ENCODE peak calls at places on chromosomes 4 and X, in six cellular contexts. I, U, P, R, G and J are unnamed samples.

GRCh38 chrX:154372612-154373022 is 1.8 kb downstream of the FLNA start:
- DNase-seq in I (peak; percentile 44), U (no peak), P (no peak), R (peak; percentile 69), G (no peak), J (no peak)

GRCh38 chrX:56813318-56813837 is 84.3 kb downstream of the NBDY start:
- DNase-seq in I (peak; percentile 95), U (peak; percentile 81), P (no peak), R (peak; percentile 71), G (no peak), J (peak; percentile 8)

GRCh38 chr4:55381502-55381901 is 14.3 kb upstream of the TMEM165 start:
- DNase-seq in I (no peak), U (no peak), P (no peak), R (no peak), G (no peak), J (no peak)

GRCh38 chrX:135481696-135482179 is 38.7 kb upstream of the INTS6L start:
- DNase-seq in I (no peak), U (no peak), P (no peak), R (no peak), G (no peak), J (no peak)

GRCh38 chrX:36978886-36979285 is 29.3 kb upstream of the FAM47C start:
- DNase-seq in I (peak; percentile 59), U (no peak), P (peak; percentile 10), R (no peak), G (peak; percentile 0), J (no peak)

GRCh38 chr4:6422105-6422504 is 50.3 kb downstream of the PPP2R2C start:
- DNase-seq in I (no peak), U (no peak), P (no peak), R (no peak), G (no peak), J (no peak)

GRCh38 chr4:38870098-38870850 is 2.7 kb downstream of the FAM114A1 start:
- DNase-seq in I (no peak), U (no peak), P (no peak), R (no peak), G (no peak), J (no peak)

GRCh38 chr4:71293705-71294104 is 45.1 kb upstream of the SLC4A4 start:
- DNase-seq in I (peak; percentile 75), U (peak; percentile 49), P (no peak), R (no peak), G (no peak), J (peak; percentile 55)

GRCh38 chrX:1134976-1135375 is 77.5 kb downstream of the CRLF2 start:
- DNase-seq in I (no peak), U (no peak), P (no peak), R (no peak), G (no peak), J (no peak)

GRCh38 chr4:182478475-182478874 is 235.3 kb downstream of the TENM3 start:
- DNase-seq in I (peak; percentile 42), U (peak; percentile 65), P (no peak), R (no peak), G (no peak), J (no peak)

GRCh38 chr4:65983062-65983461 is 312.8 kb upstream of the EPHA5 start:
- DNase-seq in I (no peak), U (peak; percentile 43), P (no peak), R (no peak), G (no peak), J (peak; percentile 28)

GRCh38 chrX:19640693-19641374 is 125.5 kb upstream of the MAP3K15 start:
- DNase-seq in I (no peak), U (no peak), P (no peak), R (no peak), G (no peak), J (no peak)

GRCh38 chr4:2297606-2298517 is 36.0 kb upstream of the MXD4 start:
- DNase-seq in I (no peak), U (no peak), P (no peak), R (peak; percentile 33), G (no peak), J (no peak)

GRCh38 chr4:170497105-170497504 is 407.3 kb upstream of the AADAT start:
- DNase-seq in I (no peak), U (no peak), P (no peak), R (no peak), G (no peak), J (no peak)

GRCh38 chrX:106415276-106415895 is 196.4 kb upstream of the RADX start:
- DNase-seq in I (peak; percentile 22), U (peak; percentile 38), P (no peak), R (no peak), G (no peak), J (no peak)

GRCh38 chr4:89482248-89482647 is 174.6 kb upstream of the GPRIN3 start:
- DNase-seq in I (peak; percentile 45), U (peak; percentile 70), P (no peak), R (no peak), G (no peak), J (no peak)

GRCh38 chrX:500481-501010 is 113.8 kb upstream of the PPP2R3B start:
- DNase-seq in I (no peak), U (no peak), P (no peak), R (no peak), G (no peak), J (no peak)

GRCh38 chrX:65582450-65583082 is 48.0 kb upstream of the LAS1L start:
- DNase-seq in I (no peak), U (no peak), P (no peak), R (no peak), G (no peak), J (no peak)

GRCh38 chr4:24137963-24138601 is 248.2 kb upstream of the PPARGC1A start:
- DNase-seq in I (no peak), U (no peak), P (no peak), R (no peak), G (no peak), J (no peak)

GRCh38 chrX:72495041-72495440 is 77.6 kb downstream of the HDAC8 start:
- DNase-seq in I (no peak), U (no peak), P (no peak), R (no peak), G (no peak), J (no peak)

GRCh38 chr4:64156253-64156652 is 253.0 kb downstream of the TECRL start:
- DNase-seq in I (no peak), U (no peak), P (no peak), R (no peak), G (no peak), J (no peak)

GRCh38 chr4:100414016-100414790 is 103.6 kb downstream of the EMCN start:
- DNase-seq in I (peak; percentile 38), U (no peak), P (no peak), R (no peak), G (no peak), J (no peak)

GRCh38 chr4:13656569-13656988 is 29.1 kb upstream of the BOD1L1 start:
- DNase-seq in I (peak; percentile 54), U (peak; percentile 84), P (peak; percentile 42), R (peak; percentile 65), G (no peak), J (no peak)
- H3K4me3 ChIP-seq in I (peak overlapping the region; percentile 11), U (peak overlapping the region; percentile 41), P (peak overlapping the region; percentile 14), R (peak overlapping the region; percentile 9), G (peak overlapping the region; percentile 44), J (peak overlapping the region; percentile 36)

GRCh38 chrX:48474581-48474980 is 1.4 kb upstream of the FTSJ1 start:
- DNase-seq in I (no peak), U (no peak), P (no peak), R (no peak), G (no peak), J (no peak)
- H3K4me3 ChIP-seq in I (no peak overlapping the region), U (no peak overlapping the region), P (no peak overlapping the region), R (no peak overlapping the region), G (no peak overlapping the region), J (no peak overlapping the region)

DNA sequence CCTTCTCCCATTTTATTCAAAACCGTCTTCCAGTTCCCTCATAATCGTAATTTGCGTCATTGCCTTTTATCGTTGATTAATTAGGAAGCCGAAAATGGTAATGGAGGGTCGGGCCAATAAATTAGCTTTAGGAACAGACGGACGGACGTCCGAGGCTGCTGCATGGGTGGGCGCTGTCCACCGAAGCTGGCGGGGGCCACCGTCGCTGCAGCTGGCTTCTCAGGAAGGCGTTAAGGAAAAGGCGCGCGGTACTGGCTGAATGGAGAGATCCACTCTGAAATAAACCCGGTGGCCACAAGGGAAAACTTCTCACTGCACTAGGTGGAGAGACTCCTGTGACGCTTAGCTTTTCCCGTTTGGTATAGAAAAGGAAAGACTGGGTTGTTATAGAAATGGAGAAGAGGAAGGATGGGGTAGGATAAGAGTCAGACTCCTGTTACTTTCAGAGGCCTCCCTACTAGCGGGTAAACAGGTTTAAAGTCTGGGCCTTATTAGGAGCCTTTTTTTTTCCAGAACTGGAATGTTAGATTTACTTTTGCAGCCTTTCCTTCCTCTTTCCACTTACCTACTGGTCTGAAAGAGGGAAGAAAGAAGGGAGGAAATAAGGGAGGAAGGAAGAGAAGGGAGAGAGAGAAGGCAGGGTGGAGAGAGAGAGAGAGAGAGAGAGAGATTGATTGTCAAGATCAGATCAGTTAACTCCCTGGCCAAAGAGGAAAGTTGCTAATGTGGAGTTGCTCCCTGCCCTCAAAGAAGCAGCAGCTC is 11.3 kb upstream of the PRDM8 start:
- DNase-seq in I (no peak), U (no peak), P (no peak), R (no peak), G (no peak), J (no peak)
- H3K4me3 ChIP-seq in I (no peak overlapping the region), U (no peak overlapping the region), P (no peak overlapping the region), R (peak overlapping the region; percentile 97), G (peak overlapping the region; percentile 90), J (peak overlapping the region; percentile 90)

GRCh38 chr4:30721353-30722091 is 1.4 kb downstream of the PCDH7 start:
- DNase-seq in I (no peak), U (peak; percentile 39), P (no peak), R (no peak), G (no peak), J (no peak)
- H3K4me3 ChIP-seq in I (peak overlapping the region; percentile 55), U (peak overlapping the region; percentile 69), P (peak overlapping the region; percentile 27), R (no peak overlapping the region), G (peak overlapping the region; percentile 60), J (peak overlapping the region; percentile 72)

DNA sequence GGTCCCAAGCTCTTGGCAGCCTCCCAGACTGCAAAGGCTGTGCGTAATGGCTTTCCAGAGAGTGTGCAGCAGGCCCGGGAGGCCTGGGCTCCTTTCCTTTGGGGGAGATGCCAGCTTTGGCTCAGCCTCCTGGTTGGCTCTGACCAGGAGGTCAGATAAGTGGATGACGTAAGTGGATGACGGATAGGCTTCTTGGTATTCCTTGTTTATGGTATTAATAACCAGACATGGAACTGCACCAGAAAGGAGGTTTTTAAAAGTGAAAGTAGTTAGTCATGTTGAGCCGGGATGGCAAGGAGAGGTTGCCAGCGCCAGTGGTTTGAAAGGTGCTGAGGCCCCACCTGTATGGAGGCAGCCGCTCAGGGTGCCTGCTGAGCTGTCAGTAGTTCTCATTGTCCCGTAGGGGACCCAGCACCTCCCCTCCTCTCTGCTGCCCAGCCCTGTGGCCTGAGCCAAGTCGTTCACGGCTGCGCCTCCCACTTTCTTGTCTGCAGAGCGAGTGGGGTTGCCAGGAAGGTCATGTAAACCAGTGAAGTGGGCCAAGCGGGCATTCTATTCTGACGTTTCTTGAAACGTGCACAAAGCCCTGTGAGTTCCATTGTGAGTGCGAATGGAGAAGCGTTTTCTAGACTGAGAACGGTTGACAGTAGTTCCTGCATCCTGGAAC is 28.7 kb upstream of the STOX2 start:
- DNase-seq in I (peak; percentile 90), U (peak; percentile 91), P (peak; percentile 43), R (no peak), G (no peak), J (peak; percentile 16)
- H3K4me3 ChIP-seq in I (peak overlapping the region; percentile 35), U (peak overlapping the region; percentile 53), P (peak overlapping the region; percentile 53), R (no peak overlapping the region), G (no peak overlapping the region), J (peak overlapping the region; percentile 9)

GRCh38 chr4:155800685-155801343 is 42.0 kb downstream of the GUCY1B1 start:
- DNase-seq in I (no peak), U (no peak), P (no peak), R (no peak), G (no peak), J (no peak)
- H3K4me3 ChIP-seq in I (no peak overlapping the region), U (no peak overlapping the region), P (no peak overlapping the region), R (no peak overlapping the region), G (no peak overlapping the region), J (no peak overlapping the region)